ENCODE peak calls at places on chromosome 22, in five cellular contexts. L, T, J, N and F are unnamed samples.

GRCh38 chr22:19612866-19613572 is 88.8 kb upstream of the CLDN5 start:
- DNase-seq in L (no peak), T (no peak), J (no peak), N (no peak), F (no peak)

GRCh38 chr22:47161631-47162030 is 399.2 kb downstream of the TBC1D22A start:
- DNase-seq in L (no peak), T (peak), J (no peak), N (no peak), F (peak)

GRCh38 chr22:19874307-19875060 is 19.8 kb upstream of the GNB1L start:
- DNase-seq in L (peak), T (peak), J (no peak), N (no peak), F (peak)

GRCh38 chr22:44620129-44620840 is 81.7 kb upstream of the PRR5 start:
- DNase-seq in L (peak), T (peak), J (peak), N (no peak), F (peak)

GRCh38 chr22:45891021-45891421 is 85.9 kb downstream of the WNT7B start:
- DNase-seq in L (no peak), T (peak), J (no peak), N (no peak), F (no peak)

GRCh38 chr22:46275455-46276129 is 7.8 kb downstream of the TTC38 start:
- DNase-seq in L (no peak), T (no peak), J (no peak), N (no peak), F (no peak)

GRCh38 chr22:44396727-44397722 is 84.3 kb upstream of the SHISAL1 start:
- DNase-seq in L (peak), T (peak), J (no peak), N (no peak), F (no peak)

GRCh38 chr22:17866127-17866526 is 91.9 kb upstream of the BID start:
- DNase-seq in L (peak), T (no peak), J (no peak), N (no peak), F (no peak)

GRCh38 chr22:19109198-19110063 is 12.8 kb downstream of the DGCR2 start:
- DNase-seq in L (no peak), T (no peak), J (no peak), N (peak), F (peak)

GRCh38 chr22:46074771-46075551 is 75.4 kb upstream of the PPARA start:
- DNase-seq in L (peak), T (peak), J (no peak), N (no peak), F (peak)

GRCh38 chr22:46738961-46739870 is 1.2 kb upstream of the CERK start:
- DNase-seq in L (no peak), T (no peak), J (no peak), N (no peak), F (peak)

GRCh38 chr22:21651521-21652009 is 9.5 kb downstream of the SDF2L1 start:
- DNase-seq in L (no peak), T (no peak), J (peak), N (no peak), F (no peak)

GRCh38 chr22:46672731-46673130 is 52.5 kb downstream of the GRAMD4 start:
- DNase-seq in L (no peak), T (no peak), J (no peak), N (no peak), F (no peak)

GRCh38 chr22:16601437-16602223 is 9.0 kb upstream of the CCT8L2 start:
- DNase-seq in L (no peak), T (peak), J (no peak), N (peak), F (no peak)

GRCh38 chr22:37669586-37669985 is 5.8 kb upstream of the LGALS1 start:
- DNase-seq in L (no peak), T (no peak), J (no peak), N (no peak), F (no peak)

GRCh38 chr22:44192811-44193536 is 12.2 kb downstream of the PARVG start:
- DNase-seq in L (no peak), T (no peak), J (no peak), N (no peak), F (no peak)

GRCh38 chr22:49951678-49951985 is 8.9 kb upstream of the PIM3 start:
- DNase-seq in L (no peak), T (no peak), J (no peak), N (no peak), F (no peak)

GRCh38 chr22:27983361-27983791 is 64.3 kb upstream of the PITPNB start:
- DNase-seq in L (no peak), T (no peak), J (no peak), N (no peak), F (no peak)

GRCh38 chr22:28015676-28016601 is 96.9 kb upstream of the PITPNB start:
- DNase-seq in L (peak), T (peak), J (no peak), N (no peak), F (peak)

GRCh38 chr22:50673231-50674126 is 856 bp downstream of the SHANK3 start:
- DNase-seq in L (peak), T (no peak), J (no peak), N (no peak), F (no peak)

GRCh38 chr22:36349726-36350125 is 38.0 kb downstream of the MYH9 start:
- DNase-seq in L (no peak), T (no peak), J (no peak), N (no peak), F (no peak)

GRCh38 chr22:36351921-36352774 is 35.6 kb downstream of the MYH9 start:
- DNase-seq in L (no peak), T (no peak), J (peak), N (peak), F (no peak)

GRCh38 chr22:36348760-36349159 is 39.0 kb downstream of the MYH9 start:
- DNase-seq in L (no peak), T (no peak), J (no peak), N (no peak), F (no peak)

GRCh38 chr22:36352775-36353507 is 34.8 kb downstream of the MYH9 start:
- DNase-seq in L (no peak), T (no peak), J (no peak), N (no peak), F (peak)

GRCh38 chr22:36350751-36351594 is 36.8 kb downstream of the MYH9 start:
- DNase-seq in L (peak), T (no peak), J (peak), N (peak), F (no peak)
- H3K27ac ChIP-seq in L (peak), T (peak), J (peak), N (peak), F (peak)

GRCh38 chr22:33723915-33724314 is 196.4 kb downstream of the LARGE1 start:
- DNase-seq in L (no peak), T (no peak), J (no peak), N (no peak), F (no peak)

GRCh38 chr22:33728847-33729246 is 191.4 kb downstream of the LARGE1 start:
- DNase-seq in L (no peak), T (no peak), J (no peak), N (no peak), F (no peak)

GRCh38 chr22:33722817-33723216 is 197.5 kb downstream of the LARGE1 start:
- DNase-seq in L (no peak), T (no peak), J (no peak), N (no peak), F (no peak)

GRCh38 chr22:33720166-33720878 is 200.0 kb downstream of the LARGE1 start:
- DNase-seq in L (no peak), T (no peak), J (no peak), N (no peak), F (no peak)

DNA sequence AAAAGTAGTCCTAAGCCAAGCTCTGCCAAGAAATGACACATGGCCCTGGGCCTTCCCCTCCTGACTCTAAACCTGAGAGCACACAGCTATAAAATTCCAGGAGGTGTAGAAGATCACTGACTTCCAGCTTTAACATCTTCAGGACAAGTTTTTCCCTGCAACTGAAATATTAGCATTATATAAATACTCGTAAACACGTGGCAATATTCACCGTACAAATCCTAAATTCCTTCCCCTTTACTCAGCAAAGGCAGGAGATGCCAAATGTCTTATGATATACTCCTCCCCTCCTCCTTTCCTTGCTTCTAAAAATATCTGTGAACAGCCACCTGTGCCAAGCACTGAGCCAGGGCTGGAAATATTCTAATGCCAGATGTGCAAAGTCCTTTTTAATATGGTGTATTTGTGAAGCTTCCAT is 194.0 kb downstream of the LARGE1 start:
- DNase-seq in L (no peak), T (no peak), J (peak), N (no peak), F (no peak)
- H3K27ac ChIP-seq in L (no peak), T (no peak), J (no peak), N (no peak), F (peak)

DNA sequence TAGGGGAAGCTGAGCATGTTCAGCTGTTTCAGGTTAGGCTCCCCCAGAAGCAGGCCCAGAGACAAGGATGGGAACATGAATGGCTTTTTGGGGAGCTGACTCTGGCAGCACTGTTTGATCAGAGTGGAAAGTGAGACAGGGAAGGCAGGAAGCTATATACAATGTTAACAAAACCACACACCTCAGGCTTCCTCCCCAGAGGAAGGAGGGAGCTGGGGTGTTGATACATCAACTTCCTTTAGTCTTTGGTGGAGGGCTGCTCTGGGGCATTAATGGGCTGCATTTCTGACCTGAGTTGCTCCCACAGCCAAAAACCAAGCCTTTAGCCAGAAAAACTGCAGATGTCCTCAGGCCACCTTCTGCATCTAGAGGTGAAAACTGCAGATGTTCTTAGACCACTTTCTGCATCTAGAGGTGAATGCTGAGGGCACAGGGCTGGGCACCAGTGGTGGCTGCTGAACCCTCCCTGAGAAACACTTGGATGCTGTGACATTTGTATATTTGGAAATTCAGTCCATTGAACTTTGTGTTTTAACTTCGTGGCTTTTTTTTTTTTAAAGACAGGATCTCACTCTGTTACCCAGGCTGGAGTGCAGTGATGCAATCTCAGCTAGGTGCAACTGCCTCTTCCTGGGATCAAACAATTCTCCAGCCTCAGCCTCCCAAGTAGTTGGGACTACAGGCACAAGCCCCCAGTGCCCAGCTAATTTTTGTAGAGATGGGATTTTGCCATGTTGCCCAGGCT is 49.9 kb downstream of the KIAA1671 start:
- DNase-seq in L (no peak), T (no peak), J (no peak), N (no peak), F (no peak)
- H3K27ac ChIP-seq in L (peak), T (no peak), J (no peak), N (peak), F (no peak)

GRCh38 chr22:40107244-40107643 is 70.5 kb upstream of the TNRC6B start:
- DNase-seq in L (no peak), T (no peak), J (no peak), N (no peak), F (no peak)
- H3K27ac ChIP-seq in L (peak), T (no peak), J (no peak), N (peak), F (no peak)

DNA sequence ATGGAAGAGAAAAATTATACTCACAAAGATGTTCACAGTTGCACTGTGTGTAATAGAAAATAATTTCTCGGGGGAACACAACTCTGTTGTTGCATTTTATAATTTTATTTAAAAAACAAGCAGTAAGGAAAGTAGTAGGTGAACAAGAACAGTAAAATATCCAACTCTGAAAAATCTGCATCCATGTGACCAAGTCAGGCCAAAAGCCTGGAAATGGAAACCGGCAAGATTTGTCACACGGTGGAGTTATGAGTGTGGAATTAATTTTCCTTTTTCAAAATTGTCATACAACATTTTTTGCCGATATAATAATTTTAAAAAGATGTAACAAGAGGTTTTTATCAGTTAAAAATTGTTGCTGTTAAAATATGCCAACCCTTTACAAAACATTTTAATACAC is 1421.5 kb downstream of the BRD1 start:
- DNase-seq in L (no peak), T (no peak), J (no peak), N (no peak), F (no peak)
- H3K27ac ChIP-seq in L (no peak), T (no peak), J (no peak), N (no peak), F (no peak)